ENCODE peak calls at places on chromosomes 1 and 21, in four cellular contexts. One of them, this sample, is unnamed.

GRCh38 chr1:224525411-224526040 is 90.6 kb upstream of the CNIH3 start:
- DNase-seq in HepG2: no peak
- DNase-seq in H1: no peak
- DNase-seq in HCT116: no peak
- DNase-seq in this sample: no peak

GRCh38 chr1:170262540-170262939 is 116.8 kb downstream of the NTMT2 start:
- DNase-seq in H1: no peak
- DNase-seq in HCT116: no peak
- DNase-seq in HepG2: no peak
- DNase-seq in this sample: no peak

GRCh38 chr1:81682490-81682889 is 118.2 kb upstream of the ADGRL2 start:
- DNase-seq in H1: peak
- DNase-seq in HCT116: no peak
- DNase-seq in HepG2: no peak
- DNase-seq in this sample: no peak

GRCh38 chr1:68409426-68409825 is 40.3 kb downstream of the RPE65 start:
- DNase-seq in HCT116: no peak
- DNase-seq in HepG2: no peak
- DNase-seq in H1: no peak
- DNase-seq in this sample: no peak

GRCh38 chr1:248872752-248873408 is 14.0 kb upstream of the ZNF692 start:
- DNase-seq in H1: no peak
- DNase-seq in HepG2: peak
- DNase-seq in HCT116: peak
- DNase-seq in this sample: peak

GRCh38 chr21:45210461-45210983 is 77.2 kb downstream of the POFUT2 start:
- DNase-seq in HCT116: no peak
- DNase-seq in H1: no peak
- DNase-seq in HepG2: no peak
- DNase-seq in this sample: no peak

GRCh38 chr1:42189931-42190853 is 25.6 kb upstream of the GUCA2A start:
- DNase-seq in HCT116: no peak
- DNase-seq in H1: no peak
- DNase-seq in HepG2: no peak
- DNase-seq in this sample: no peak

GRCh38 chr1:97920275-97920831 is 481 bp downstream of the DPYD start:
- DNase-seq in HepG2: peak
- DNase-seq in HCT116: no peak
- DNase-seq in H1: no peak
- DNase-seq in this sample: peak

GRCh38 chr1:235397733-235398132 is 30.5 kb downstream of the TBCE start:
- DNase-seq in HepG2: no peak
- DNase-seq in H1: no peak
- DNase-seq in HCT116: no peak
- DNase-seq in this sample: no peak

GRCh38 chr1:111448482-111448917 is 556 bp downstream of the WDR77 start:
- DNase-seq in HepG2: no peak
- DNase-seq in H1: no peak
- DNase-seq in HCT116: no peak
- DNase-seq in this sample: peak

GRCh38 chr1:237482777-237483176 is 407.9 kb downstream of the ZP4 start:
- DNase-seq in HepG2: no peak
- DNase-seq in HCT116: no peak
- DNase-seq in H1: no peak
- DNase-seq in this sample: no peak

GRCh38 chr1:8017495-8018310 is 8.4 kb downstream of the ERRFI1 start:
- DNase-seq in H1: no peak
- DNase-seq in HCT116: no peak
- DNase-seq in HepG2: peak
- DNase-seq in this sample: no peak

GRCh38 chr1:24294228-24294672 is 24.9 kb upstream of the GRHL3 start:
- DNase-seq in HepG2: no peak
- DNase-seq in HCT116: no peak
- DNase-seq in H1: no peak
- DNase-seq in this sample: peak

GRCh38 chr1:27864264-27864895 is 8.0 kb upstream of the THEMIS2 start:
- DNase-seq in HCT116: no peak
- DNase-seq in H1: no peak
- DNase-seq in HepG2: no peak
- DNase-seq in this sample: peak

GRCh38 chr1:199522338-199522737 is 505.2 kb upstream of the NR5A2 start:
- DNase-seq in HepG2: no peak
- DNase-seq in H1: no peak
- DNase-seq in HCT116: no peak
- DNase-seq in this sample: no peak

GRCh38 chr1:229887043-229887822 is 179.8 kb upstream of the GALNT2 start:
- DNase-seq in HCT116: no peak
- DNase-seq in H1: no peak
- DNase-seq in HepG2: no peak
- DNase-seq in this sample: no peak

GRCh38 chr1:9230869-9231533 is 3.6 kb upstream of the H6PD start:
- DNase-seq in HCT116: no peak
- DNase-seq in H1: no peak
- DNase-seq in HepG2: no peak
- DNase-seq in this sample: no peak

GRCh38 chr1:203643213-203644045 is 16.8 kb downstream of the ATP2B4 start:
- DNase-seq in H1: no peak
- DNase-seq in HCT116: no peak
- DNase-seq in HepG2: no peak
- DNase-seq in this sample: no peak

GRCh38 chr1:56183151-56183550 is 396.2 kb downstream of the PLPP3 start:
- DNase-seq in HepG2: no peak
- DNase-seq in HCT116: no peak
- DNase-seq in H1: no peak
- DNase-seq in this sample: no peak

GRCh38 chr21:45381865-45382697 is 22.9 kb upstream of the COL18A1 start:
- DNase-seq in HepG2: no peak
- DNase-seq in H1: no peak
- DNase-seq in HCT116: no peak
- DNase-seq in this sample: no peak

GRCh38 chr1:205689479-205689878 is 9.2 kb upstream of the SLC45A3 start:
- DNase-seq in H1: no peak
- DNase-seq in HCT116: no peak
- DNase-seq in HepG2: no peak
- DNase-seq in this sample: no peak

GRCh38 chr21:33901421-33902288 is 13.9 kb downstream of the ATP5PO start:
- DNase-seq in H1: peak
- DNase-seq in HCT116: peak
- DNase-seq in HepG2: peak
- DNase-seq in this sample: no peak
- TF ChIP-seq FOSL1 in H1: no peak
- TF ChIP-seq FOSL1 in HCT116: no peak
- TF ChIP-seq FOSL1 in HepG2: no peak
- TF ChIP-seq FOSL1 in this sample: no peak

GRCh38 chr1:167563579-167564246 is 10.2 kb upstream of the CREG1 start:
- DNase-seq in HepG2: no peak
- DNase-seq in HCT116: no peak
- DNase-seq in H1: no peak
- DNase-seq in this sample: peak
- TF ChIP-seq FOSL1 in HepG2: no peak
- TF ChIP-seq FOSL1 in HCT116: no peak
- TF ChIP-seq FOSL1 in H1: no peak
- TF ChIP-seq FOSL1 in this sample: peak

GRCh38 chr1:165659581-165659895 is 28.5 kb downstream of the MGST3 start:
- DNase-seq in H1: peak
- DNase-seq in HCT116: no peak
- DNase-seq in HepG2: no peak
- DNase-seq in this sample: no peak

GRCh38 chr1:165662186-165662585 is 31.2 kb downstream of the MGST3 start:
- DNase-seq in H1: no peak
- DNase-seq in HepG2: no peak
- DNase-seq in HCT116: no peak
- DNase-seq in this sample: no peak

GRCh38 chr1:165666152-165666551 is 32.2 kb downstream of the ALDH9A1 start:
- DNase-seq in H1: no peak
- DNase-seq in HepG2: no peak
- DNase-seq in HCT116: no peak
- DNase-seq in this sample: no peak

DNA sequence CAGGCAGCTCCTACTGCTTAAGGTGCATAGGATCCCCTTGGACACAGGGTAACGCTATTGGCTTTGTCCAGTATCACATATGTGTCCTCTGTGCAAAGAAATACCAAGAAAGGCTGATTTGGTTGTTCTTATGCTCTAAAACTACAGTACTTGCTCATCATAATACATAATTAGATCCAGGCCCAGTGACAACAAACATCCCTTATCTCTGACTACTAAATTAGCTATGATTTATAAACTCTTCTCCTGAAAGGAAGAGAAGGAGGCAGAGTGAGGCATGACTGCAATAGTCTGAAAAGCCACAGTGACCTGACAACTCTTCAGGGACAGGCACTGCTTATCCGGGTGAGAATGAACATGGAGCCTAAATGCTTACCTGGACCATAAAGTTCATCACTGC is 30.7 kb downstream of the MGST3 start:
- DNase-seq in HepG2: no peak
- DNase-seq in H1: no peak
- DNase-seq in HCT116: no peak
- DNase-seq in this sample: no peak
- TF ChIP-seq FOSL1 in HepG2: no peak
- TF ChIP-seq FOSL1 in H1: no peak
- TF ChIP-seq FOSL1 in HCT116: no peak
- TF ChIP-seq FOSL1 in this sample: no peak

GRCh38 chr1:44784094-44785026 is 3.6 kb downstream of the BEST4 start:
- DNase-seq in HepG2: peak
- DNase-seq in H1: no peak
- DNase-seq in HCT116: no peak
- DNase-seq in this sample: no peak
- TF ChIP-seq FOSL1 in HepG2: no peak
- TF ChIP-seq FOSL1 in H1: no peak
- TF ChIP-seq FOSL1 in HCT116: no peak
- TF ChIP-seq FOSL1 in this sample: no peak

GRCh38 chr21:25863747-25864146 is 129.0 kb downstream of the GABPA start:
- DNase-seq in HCT116: no peak
- DNase-seq in H1: no peak
- DNase-seq in HepG2: no peak
- DNase-seq in this sample: no peak
- TF ChIP-seq FOSL1 in HCT116: no peak
- TF ChIP-seq FOSL1 in H1: no peak
- TF ChIP-seq FOSL1 in HepG2: no peak
- TF ChIP-seq FOSL1 in this sample: no peak